ENCODE peak calls at places on chromosome 5, in eight cellular contexts. B, N, Y, Z, F, I, G and H are unnamed samples.

GRCh38 chr5:59724482-59725392 is 168.8 kb downstream of the PDE4D start:
- DNase-seq in B (peak), N (peak), Y (peak), Z (peak), F (peak), I (peak), G (peak), H (peak)

GRCh38 chr5:100758780-100759179 is 144.3 kb downstream of the ST8SIA4 start:
- DNase-seq in B (no peak), N (no peak), Y (no peak), Z (no peak), F (no peak), I (no peak), G (no peak), H (no peak)

GRCh38 chr5:95730011-95730700 is 980 bp upstream of the RHOBTB3 start:
- DNase-seq in B (no peak), N (no peak), Y (no peak), Z (no peak), F (peak), I (no peak), G (no peak), H (no peak)

GRCh38 chr5:139600336-139600949 is 39.3 kb downstream of the UBE2D2 start:
- DNase-seq in B (no peak), N (peak), Y (no peak), Z (no peak), F (peak), I (no peak), G (no peak), H (no peak)

GRCh38 chr5:103894882-103895281 is 332.3 kb upstream of the NUDT12 start:
- DNase-seq in B (no peak), N (no peak), Y (no peak), Z (peak), F (no peak), I (no peak), G (no peak), H (no peak)

GRCh38 chr5:141913560-141913959 is 10.1 kb upstream of the DELE1 start:
- DNase-seq in B (no peak), N (no peak), Y (no peak), Z (peak), F (no peak), I (no peak), G (no peak), H (no peak)

GRCh38 chr5:66144799-66145390 is 795 bp downstream of the SREK1 start:
- DNase-seq in B (peak), N (no peak), Y (no peak), Z (no peak), F (no peak), I (peak), G (no peak), H (no peak)

GRCh38 chr5:151213803-151214613 is 9.9 kb downstream of the CCDC69 start:
- DNase-seq in B (peak), N (peak), Y (peak), Z (peak), F (no peak), I (peak), G (peak), H (peak)

GRCh38 chr5:34622046-34622435 is 34.1 kb upstream of the RAI14 start:
- DNase-seq in B (no peak), N (peak), Y (no peak), Z (no peak), F (peak), I (no peak), G (no peak), H (no peak)

DNA sequence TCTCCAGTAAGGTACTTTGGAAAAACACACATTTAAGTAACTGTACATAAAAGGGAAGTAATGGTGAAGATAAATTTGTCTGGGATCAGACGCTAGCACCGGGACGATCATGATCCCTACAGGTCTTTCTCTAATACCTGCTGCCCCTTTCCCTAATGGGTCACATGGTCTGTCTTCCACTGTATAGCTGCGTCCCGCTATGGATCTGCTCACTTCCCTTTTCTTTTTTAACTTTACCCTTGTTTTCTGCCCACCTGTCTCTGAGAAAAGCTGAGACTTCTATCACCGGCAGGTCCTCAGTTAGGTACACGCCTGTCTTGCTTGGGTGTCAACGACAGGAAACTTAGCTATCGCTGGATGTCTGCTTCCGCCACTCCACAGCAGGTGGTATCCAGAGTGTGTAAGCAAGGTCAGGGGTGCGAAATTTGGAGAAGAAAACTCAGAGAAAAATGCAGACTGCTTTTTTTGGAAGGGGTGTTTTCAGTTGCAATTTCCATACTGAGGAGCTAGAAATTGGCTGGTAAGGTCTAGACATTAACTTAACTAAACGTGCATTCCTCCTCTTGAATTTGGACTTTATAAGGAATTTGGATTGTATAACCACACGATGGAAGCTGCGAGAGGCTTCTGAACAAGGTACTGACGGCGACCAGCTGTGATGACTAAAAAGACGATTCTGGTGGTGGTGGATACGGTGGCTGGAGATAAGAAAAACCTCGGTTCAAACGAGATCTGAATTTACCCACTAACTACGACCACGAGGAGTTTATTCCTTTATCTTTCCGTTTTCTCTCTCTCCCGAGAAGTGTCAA is 1.1 kb upstream of the ICE1 start:
- DNase-seq in B (peak), N (no peak), Y (peak), Z (peak), F (peak), I (peak), G (peak), H (peak)
- H3K4me3 ChIP-seq in B (peak), N (peak), Y (peak), Z (peak), F (peak), I (peak), G (peak), H (peak)

GRCh38 chr5:129906177-129906887 is 2.1 kb downstream of the CHSY3 start:
- DNase-seq in B (peak), N (peak), Y (no peak), Z (peak), F (no peak), I (no peak), G (no peak), H (no peak)
- H2AFZ ChIP-seq in B (peak), N (no peak), Y (no peak), Z (peak), F (peak), I (no peak), G (no peak), H (no peak)

GRCh38 chr5:132498152-132498551 is 7.6 kb upstream of the IRF1 start:
- DNase-seq in B (peak), N (peak), Y (peak), Z (no peak), F (peak), I (no peak), G (no peak), H (no peak)
- H3K4me3 ChIP-seq in B (no peak), N (no peak), Y (peak), Z (no peak), F (no peak), I (no peak), G (no peak), H (no peak)

GRCh38 chr5:168207450-168208029 is 83.9 kb upstream of the WWC1 start:
- DNase-seq in B (no peak), N (no peak), Y (no peak), Z (no peak), F (no peak), I (no peak), G (no peak), H (no peak)
- H2AFZ ChIP-seq in B (no peak), N (no peak), Y (no peak), Z (peak), F (no peak), I (no peak), G (no peak), H (no peak)

GRCh38 chr5:107576736-107577440 is 93.8 kb downstream of the EFNA5 start:
- DNase-seq in B (no peak), N (no peak), Y (no peak), Z (no peak), F (no peak), I (no peak), G (no peak), H (no peak)
- H3K4me3 ChIP-seq in B (no peak), N (no peak), Y (no peak), Z (peak), F (no peak), I (no peak), G (no peak), H (no peak)

GRCh38 chr5:168654225-168654624 is 75.1 kb upstream of the PANK3 start:
- DNase-seq in B (peak), N (no peak), Y (no peak), Z (no peak), F (peak), I (no peak), G (no peak), H (no peak)
- H2AFZ ChIP-seq in B (no peak), N (no peak), Y (no peak), Z (peak), F (no peak), I (no peak), G (peak), H (no peak)

GRCh38 chr5:68243681-68244080 is 28.1 kb downstream of the PIK3R1 start:
- DNase-seq in B (no peak), N (no peak), Y (no peak), Z (no peak), F (no peak), I (no peak), G (no peak), H (no peak)
- H3K4me3 ChIP-seq in B (no peak), N (no peak), Y (no peak), Z (no peak), F (no peak), I (no peak), G (no peak), H (no peak)

GRCh38 chr5:112240011-112240410 is 179.1 kb downstream of the EPB41L4A start:
- DNase-seq in B (no peak), N (no peak), Y (no peak), Z (peak), F (peak), I (no peak), G (no peak), H (no peak)
- H2AFZ ChIP-seq in B (no peak), N (no peak), Y (no peak), Z (no peak), F (no peak), I (no peak), G (no peak), H (no peak)

GRCh38 chr5:132776077-132776931 is 735 bp downstream of the SEPTIN8 start:
- DNase-seq in B (peak), N (peak), Y (no peak), Z (peak), F (no peak), I (no peak), G (peak), H (no peak)
- H3K4me3 ChIP-seq in B (peak), N (peak), Y (peak), Z (peak), F (peak), I (peak), G (peak), H (peak)

DNA sequence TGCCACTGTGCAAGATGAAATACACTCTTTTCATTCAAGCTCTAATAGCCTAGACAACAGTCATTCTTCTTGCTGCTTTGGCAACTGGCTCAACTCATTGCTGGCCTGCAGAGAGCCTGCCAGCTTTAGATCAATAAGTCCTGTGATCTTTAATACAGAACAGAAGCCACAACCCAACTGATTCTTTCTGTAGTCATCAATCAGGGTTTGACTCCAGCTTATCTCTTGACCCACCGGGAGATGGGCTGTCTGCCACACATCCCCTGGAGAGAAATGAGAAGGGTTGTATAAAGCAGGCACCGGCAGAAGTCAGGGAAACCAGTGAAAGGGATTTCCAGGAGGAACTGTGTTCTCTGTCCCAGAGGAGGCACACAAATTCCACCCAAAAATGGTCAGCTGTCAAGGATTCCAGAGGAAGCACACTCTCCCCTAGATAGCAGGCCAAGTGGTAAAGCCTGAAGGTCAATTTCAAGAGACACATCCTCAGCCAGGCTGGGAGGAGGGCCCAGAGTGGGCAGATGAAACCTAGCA is 24.5 kb downstream of the LHFPL2 start:
- DNase-seq in B (no peak), N (no peak), Y (no peak), Z (no peak), F (no peak), I (no peak), G (no peak), H (no peak)
- H2AFZ ChIP-seq in B (no peak), N (no peak), Y (no peak), Z (no peak), F (no peak), I (no peak), G (no peak), H (no peak)